ENCODE peak calls at places on chromosomes 1 and 21, in seven cellular contexts. K is heart left ventricle; Q is AG20443; T is COR-L47; W is HuH-7; B is cerebellar cortex; U is effector memory CD8-positive, alpha-beta T cell. E is an unnamed sample.

GRCh38 chr1:93605812-93606512 is 75.7 kb downstream of the BCAR3 start:
- DNase-seq in U (no peak), Q (peak), W (no peak), B (no peak), T (no peak), K (no peak), E (no peak)

GRCh38 chr1:180800945-180801344 is 111.8 kb upstream of the KIAA1614 start:
- DNase-seq in K (no peak), T (no peak), U (no peak), W (no peak), Q (no peak), B (no peak), E (no peak)

GRCh38 chr1:66244429-66244828 is 289.5 kb upstream of the SGIP1 start:
- DNase-seq in T (no peak), Q (no peak), B (no peak), W (no peak), U (no peak), K (no peak), E (peak)

GRCh38 chr1:194081444-194081843 is 895.0 kb upstream of the B3GALT2 start:
- DNase-seq in B (no peak), K (no peak), U (no peak), T (peak), Q (no peak), W (no peak), E (no peak)

GRCh38 chr1:30940541-30940940 is 32.0 kb upstream of the SDC3 start:
- DNase-seq in T (no peak), U (no peak), K (no peak), W (no peak), Q (no peak), B (no peak), E (no peak)

GRCh38 chr1:119147626-119148180 is 7.2 kb upstream of the WARS2 start:
- DNase-seq in B (no peak), Q (peak), W (no peak), K (no peak), U (no peak), T (no peak), E (no peak)

GRCh38 chr1:181038399-181038873 is 4.7 kb downstream of the MR1 start:
- DNase-seq in U (peak), T (peak), K (peak), Q (peak), B (peak), W (peak), E (peak)

GRCh38 chr1:108792420-108792819 is 45.9 kb downstream of the STXBP3 start:
- DNase-seq in Q (no peak), T (no peak), U (no peak), K (no peak), W (no peak), B (no peak), E (no peak)

GRCh38 chr1:201576914-201577313 is 38.0 kb downstream of the NAV1 start:
- DNase-seq in W (no peak), T (no peak), U (no peak), K (no peak), B (no peak), Q (no peak), E (no peak)

GRCh38 chr1:56326056-56326455 is 253.3 kb downstream of the PLPP3 start:
- DNase-seq in W (no peak), U (no peak), Q (peak), T (no peak), K (no peak), B (no peak), E (no peak)

GRCh38 chr1:156583821-156584622 is 4.5 kb downstream of the TTC24 start:
- DNase-seq in T (peak), Q (peak), B (peak), U (peak), W (peak), K (peak), E (peak)

GRCh38 chr1:45913183-45913924 is 109.9 kb downstream of the MAST2 start:
- DNase-seq in U (no peak), K (peak), T (no peak), B (no peak), Q (peak), W (no peak), E (no peak)

GRCh38 chr21:30240661-30241060 is 24.8 kb upstream of the CLDN8 start:
- DNase-seq in U (no peak), W (no peak), K (no peak), Q (no peak), B (no peak), T (no peak), E (no peak)

GRCh38 chr1:36366091-36366661 is 19.5 kb downstream of the STK40 start:
- DNase-seq in T (no peak), Q (no peak), B (peak), W (no peak), U (peak), K (peak), E (peak)

GRCh38 chr1:236079703-236080245 is 14.9 kb upstream of the NID1 start:
- DNase-seq in U (no peak), K (no peak), B (no peak), T (no peak), W (no peak), Q (no peak), E (no peak)

GRCh38 chr21:37220433-37220980 is 46.6 kb downstream of the VPS26C start:
- DNase-seq in K (no peak), U (peak), Q (peak), W (peak), B (peak), T (peak), E (peak)

GRCh38 chr1:2205191-2205952 is 10.8 kb upstream of the FAAP20 start:
- DNase-seq in Q (no peak), W (peak), T (peak), B (peak), K (peak), U (peak), E (peak)

GRCh38 chr1:224615861-224616760 is at the start of gene CNIH3:
- DNase-seq in K (no peak), B (peak), Q (peak), T (peak), U (peak), W (peak), E (no peak)

GRCh38 chr1:39154553-39155361 is 49.7 kb upstream of the MACF1 start:
- DNase-seq in B (no peak), Q (peak), K (peak), T (no peak), W (no peak), U (no peak), E (no peak)

GRCh38 chr1:98406346-98407088 is 255.0 kb upstream of the SNX7 start:
- DNase-seq in B (no peak), K (no peak), U (no peak), W (no peak), Q (no peak), T (no peak), E (no peak)

GRCh38 chr1:52216907-52217458 is 75.1 kb downstream of the ZFYVE9 start:
- DNase-seq in T (no peak), Q (no peak), B (no peak), K (no peak), U (no peak), W (no peak), E (no peak)

GRCh38 chr1:187871177-187871576 is 1042.4 kb downstream of the PLA2G4A start:
- DNase-seq in T (peak), W (no peak), U (no peak), Q (no peak), B (no peak), K (no peak), E (no peak)

GRCh38 chr1:72062584-72062983 is 219.8 kb downstream of the NEGR1 start:
- DNase-seq in W (no peak), K (no peak), Q (peak), T (no peak), B (no peak), U (no peak), E (no peak)

GRCh38 chr1:83857705-83858104 is 141.2 kb downstream of the TTLL7 start:
- DNase-seq in B (no peak), T (no peak), Q (no peak), K (no peak), U (no peak), W (no peak), E (no peak)

GRCh38 chr1:88980918-88981317 is 11.5 kb downstream of the KYAT3 start:
- DNase-seq in U (no peak), W (no peak), B (no peak), Q (no peak), K (no peak), T (no peak), E (no peak)

GRCh38 chr1:75425001-75425400 is 185.9 kb downstream of the SLC44A5 start:
- DNase-seq in K (no peak), W (no peak), B (no peak), U (no peak), T (no peak), Q (no peak), E (no peak)

GRCh38 chr1:119773711-119774241 is 5.1 kb upstream of the HMGCS2 start:
- DNase-seq in Q (peak), K (no peak), B (no peak), U (no peak), T (no peak), W (no peak), E (no peak)